ENCODE peak calls at places on chromosomes 16 and 17, in nine cellular contexts. D is activated T-helper 1 cell treated with anti-CD3 and anti-CD28 coated beads, Interleukin-2, amount 50 U/mL, for 16 hours; N is left lung; C is transverse colon; V is endothelial cell of umbilical vein; Z is NCI-H1092; E is Panc1; U is SHP77; J is activated B cell treated with CpG ODN at 0.5 μM for 24 hours. M is an unnamed sample.

GRCh38 chr16:8655184-8655717 is 19.2 kb upstream of the ABAT start:
- DNase-seq in N (no peak), E (no peak), V (peak), Z (no peak), J (no peak), D (no peak), C (peak), U (peak), M (no peak)

GRCh38 chr17:82917656-82918345 is 78.0 kb upstream of the ZNF750 start:
- DNase-seq in V (peak), J (no peak), E (no peak), Z (no peak), D (no peak), N (no peak), C (no peak), U (no peak), M (peak)

GRCh38 chr17:66548158-66548557 is 245.7 kb downstream of the PRKCA start:
- DNase-seq in V (peak), D (no peak), N (no peak), J (no peak), Z (no peak), U (no peak), E (no peak), C (no peak), M (no peak)

GRCh38 chr17:44006581-44007345 is 2.3 kb downstream of the NAGS start:
- DNase-seq in J (peak), C (peak), U (peak), E (peak), N (peak), Z (peak), V (peak), D (peak), M (peak)

GRCh38 chr17:78423961-78424747 is 45.7 kb downstream of the PGS1 start:
- DNase-seq in Z (no peak), V (no peak), C (no peak), U (no peak), N (no peak), J (no peak), D (no peak), E (no peak), M (no peak)

GRCh38 chr17:72640415-72641165 is 451.9 kb downstream of the SLC39A11 start:
- DNase-seq in C (peak), Z (no peak), J (no peak), D (no peak), N (no peak), V (no peak), U (no peak), E (no peak), M (no peak)

GRCh38 chr17:9768381-9768934 is 22.9 kb downstream of the DHRS7C start:
- DNase-seq in J (no peak), C (no peak), V (no peak), U (peak), Z (no peak), D (no peak), E (peak), N (no peak), M (peak)

GRCh38 chr16:88817785-88818609 is 6.3 kb upstream of the APRT start:
- DNase-seq in D (no peak), E (no peak), J (no peak), V (no peak), C (no peak), U (no peak), N (no peak), Z (no peak), M (no peak)

GRCh38 chr17:19654901-19655300 is 6.3 kb downstream of the ALDH3A2 start:
- DNase-seq in C (no peak), E (no peak), U (no peak), V (no peak), D (no peak), Z (no peak), N (no peak), J (no peak), M (no peak)

GRCh38 chr16:25051446-25052160 is 36.4 kb upstream of the ARHGAP17 start:
- DNase-seq in J (no peak), N (no peak), D (no peak), V (peak), Z (no peak), U (peak), E (no peak), C (no peak), M (no peak)

GRCh38 chr16:31476305-31477219 is 4.6 kb downstream of the TGFB1I1 start:
- DNase-seq in D (peak), U (peak), N (peak), J (peak), Z (no peak), V (no peak), E (no peak), C (peak), M (no peak)